ENCODE peak calls at places on chromosome 21, in nine cellular contexts. B is mesendoderm, C is mammary epithelial cell, S is GM23248, Z is neural progenitor cell, P is fibroblast of lung, N is adipocyte, W is K562, H is colonic mucosa. X is an unnamed sample.

GRCh38 chr21:40129809-40130208 is 262.6 kb downstream of the PCP4 start:
- DNase-seq in W (no peak), P (no peak), B (no peak), N (no peak), H (no peak), Z (no peak), S (no peak), C (no peak), X (no peak)

GRCh38 chr21:33977721-33978369 is 62.2 kb upstream of the ATP5PO start:
- DNase-seq in S (no peak), H (peak; percentile 11), N (no peak), Z (no peak), W (no peak), C (no peak), P (no peak), B (no peak), X (no peak)

GRCh38 chr21:41767606-41768370 is 936 bp upstream of the RIPK4 start:
- DNase-seq in N (peak; percentile 52), C (peak; percentile 69), B (no peak), S (peak; percentile 69), Z (peak; percentile 71), H (no peak), P (no peak), W (no peak), X (no peak)

GRCh38 chr21:31117046-31117916 is 79.0 kb upstream of the KRTAP19-8 start:
- DNase-seq in C (peak; percentile 73), B (peak; percentile 78), H (no peak), W (no peak), N (peak; percentile 77), P (peak; percentile 81), S (peak; percentile 95), Z (no peak), X (peak; percentile 86)

GRCh38 chr21:15064576-15065380 is at the start of gene NRIP1:
- DNase-seq in H (peak; percentile 90), Z (peak; percentile 91), P (peak; percentile 92), C (peak; percentile 90), B (peak; percentile 94), W (peak; percentile 77), S (peak; percentile 96), N (peak; percentile 96), X (peak; percentile 85)

GRCh38 chr21:18725653-18726052 is 322.1 kb upstream of the TMPRSS15 start:
- DNase-seq in H (no peak), N (no peak), Z (peak; percentile 9), P (no peak), C (no peak), B (peak; percentile 54), S (no peak), W (no peak), X (no peak)

GRCh38 chr21:33843216-33843615 is 72.4 kb downstream of the ATP5PO start:
- DNase-seq in W (no peak), C (no peak), H (no peak), S (no peak), N (no peak), Z (no peak), P (no peak), B (no peak), X (no peak)

GRCh38 chr21:26098758-26099157 is 71.8 kb downstream of the APP start:
- DNase-seq in S (peak; percentile 60), B (peak; percentile 77), Z (no peak), H (no peak), W (no peak), N (no peak), P (peak; percentile 28), C (peak; percentile 69), X (no peak)

GRCh38 chr21:35336534-35336933 is 287.4 kb upstream of the RUNX1 start:
- DNase-seq in P (no peak), S (peak; percentile 42), N (peak; percentile 21), H (no peak), C (no peak), W (peak; percentile 39), Z (no peak), B (no peak), X (no peak)

GRCh38 chr21:16534408-16535099 is 804.8 kb downstream of the USP25 start:
- DNase-seq in P (peak; percentile 87), C (peak; percentile 35), W (no peak), H (peak; percentile 27), B (no peak), N (no peak), S (peak; percentile 76), Z (no peak), X (peak; percentile 85)

GRCh38 chr21:42616366-42617340 is 36.8 kb upstream of the PDE9A start:
- DNase-seq in Z (no peak), P (no peak), B (peak; percentile 11), N (no peak), C (peak; percentile 12), S (no peak), H (no peak), W (no peak), X (no peak)

GRCh38 chr21:34986561-34987533 is 62.3 kb downstream of the RUNX1 start:
- DNase-seq in B (peak; percentile 53), P (peak; percentile 62), H (no peak), N (peak; percentile 55), S (peak; percentile 67), Z (peak; percentile 55), C (peak; percentile 95), W (no peak), X (peak; percentile 97)

GRCh38 chr21:33569986-33570385 is 18.5 kb downstream of the DONSON start:
- DNase-seq in H (no peak), W (no peak), C (no peak), B (no peak), P (no peak), N (no peak), Z (no peak), S (no peak), X (no peak)

GRCh38 chr21:44532165-44532564 is 7.8 kb downstream of the KRTAP10-1 start:
- DNase-seq in H (no peak), C (no peak), B (no peak), W (no peak), N (no peak), Z (no peak), P (no peak), S (no peak), X (no peak)

GRCh38 chr21:44533121-44533890 is 6.7 kb downstream of the KRTAP10-1 start:
- DNase-seq in N (no peak), Z (no peak), H (no peak), W (no peak), C (no peak), P (no peak), S (no peak), B (no peak), X (no peak)

GRCh38 chr21:44531606-44532128 is 8.3 kb downstream of the KRTAP10-1 start:
- DNase-seq in P (no peak), W (no peak), H (no peak), S (no peak), B (no peak), C (no peak), N (no peak), Z (no peak), X (no peak)

GRCh38 chr21:44533891-44534627 is 5.9 kb downstream of the KRTAP10-1 start:
- DNase-seq in H (no peak), C (no peak), B (no peak), S (no peak), Z (no peak), P (no peak), W (peak; percentile 78), N (no peak), X (no peak)

DNA sequence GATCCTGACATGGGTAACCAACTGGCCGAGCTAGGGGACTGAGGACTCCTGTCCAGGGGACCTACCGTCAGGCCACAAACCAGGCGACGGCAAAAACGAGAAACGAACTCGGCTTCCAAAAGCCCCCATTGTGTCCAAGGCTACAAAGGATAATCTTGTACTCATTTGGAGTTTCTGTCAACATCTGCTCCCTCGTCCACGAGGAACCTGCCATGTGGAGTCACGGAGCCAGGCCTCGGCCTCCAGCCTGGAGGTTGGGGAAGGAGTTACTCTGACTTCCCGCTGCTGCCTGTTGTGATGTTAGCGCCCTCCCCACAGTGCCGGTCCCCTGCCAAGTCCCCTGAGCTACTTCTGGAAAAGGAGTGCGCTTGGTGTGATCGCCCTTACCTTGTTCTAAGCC is 7.3 kb downstream of the KRTAP10-1 start:
- DNase-seq in B (no peak), C (no peak), W (no peak), P (no peak), Z (no peak), N (no peak), H (no peak), S (no peak), X (no peak)
- H3K27me3 ChIP-seq in B (no peaks in the 10 kb centered on the region), C (no peaks in the 10 kb centered on the region), W (peaks cover 58% of the 10 kb centered on the region), P (no peaks in the 10 kb centered on the region), Z (no peaks in the 10 kb centered on the region), N (peaks cover 12% of the 10 kb centered on the region), H (no peaks in the 10 kb centered on the region), S (no peaks in the 10 kb centered on the region), X (no peaks in the 10 kb centered on the region)

GRCh38 chr21:45306453-45306831 is 18.7 kb upstream of the POFUT2 start:
- DNase-seq in C (no peak), B (no peak), P (no peak), S (no peak), N (no peak), H (no peak), W (no peak), Z (no peak), X (no peak)
- H3K9ac ChIP-seq in C (no peak overlapping the region), B (no peak overlapping the region), P (peak overlapping the region; percentile 70), S (peak overlapping the region; percentile 68), N (peak overlapping the region; percentile 63), H (no peak overlapping the region), W (no peak overlapping the region), Z (no peak overlapping the region), X (peak overlapping the region; percentile 77)

DNA sequence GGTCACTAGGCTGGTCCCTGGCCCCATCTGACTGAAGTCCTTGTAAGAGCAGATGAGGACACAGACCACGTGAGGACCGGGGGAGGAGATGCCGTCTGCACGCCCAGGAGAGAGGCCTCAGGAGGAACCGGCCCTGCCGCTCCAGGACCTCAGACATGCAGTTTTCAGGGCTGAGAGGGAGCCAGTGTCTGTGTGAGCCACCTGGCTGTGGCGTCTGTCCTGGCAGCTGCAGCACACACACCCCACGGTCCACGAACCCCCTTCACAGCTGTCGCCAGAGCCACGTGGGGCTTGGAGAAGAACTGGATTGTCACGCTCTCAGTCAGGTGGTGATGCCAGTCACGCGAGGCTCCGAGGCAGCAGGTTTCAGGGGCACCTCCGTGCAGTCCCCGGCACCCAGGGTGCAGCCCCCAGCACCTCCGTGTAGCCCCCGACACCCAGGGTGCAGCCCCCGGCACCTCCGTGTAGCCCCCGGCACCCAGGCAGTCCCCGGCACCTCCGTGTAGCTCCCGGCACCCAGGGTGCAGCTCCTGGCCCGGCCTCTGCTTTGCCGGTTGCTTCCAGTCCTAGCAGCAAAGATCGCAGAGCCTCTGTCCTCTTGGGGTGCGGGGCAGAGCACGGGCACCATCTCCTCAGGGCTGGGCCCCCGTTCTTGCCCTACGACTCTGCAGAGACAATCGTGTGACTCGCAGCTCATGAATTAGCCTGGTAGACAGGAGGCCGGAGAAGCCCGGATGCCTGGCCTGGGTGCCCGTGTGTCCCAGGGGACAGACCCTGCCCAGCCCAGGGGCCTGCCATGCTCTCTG is 19.0 kb upstream of the SUMO3 start:
- DNase-seq in N (peak; percentile 17), Z (no peak), B (peak; percentile 40), W (peak; percentile 47), H (no peak), S (peak; percentile 77), C (peak; percentile 32), P (peak; percentile 6), X (no peak)
- H3K27me3 ChIP-seq in N (peaks cover 7% of the 10 kb centered on the region), Z (no peaks in the 10 kb centered on the region), B (no peaks in the 10 kb centered on the region), W (peaks cover 23% of the 10 kb centered on the region), H (no peaks in the 10 kb centered on the region), S (peaks cover 4% of the 10 kb centered on the region), C (no peaks in the 10 kb centered on the region), P (no peaks in the 10 kb centered on the region), X (no peaks in the 10 kb centered on the region)

DNA sequence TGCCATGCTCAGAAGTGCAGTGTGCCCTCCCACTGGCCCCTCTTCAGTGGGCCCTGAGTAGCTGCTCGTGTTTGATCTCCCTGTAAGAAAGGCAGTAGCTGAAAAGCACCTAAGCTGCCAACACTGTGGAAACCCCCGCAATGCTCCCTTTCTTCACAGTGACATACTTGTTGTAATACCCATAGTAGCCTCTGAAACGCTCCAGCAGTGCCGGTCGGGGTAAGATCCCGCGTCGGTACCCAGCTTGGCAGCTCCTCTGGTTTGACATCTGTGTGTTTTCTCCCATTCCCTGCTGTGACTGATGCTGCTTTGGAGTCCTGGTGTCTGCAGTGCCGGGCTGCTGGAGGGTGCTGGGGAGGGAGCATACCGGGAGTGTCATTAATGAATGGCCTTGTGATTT is 3.6 kb downstream of the CHAF1B start:
- DNase-seq in P (peak; percentile 35), Z (peak; percentile 65), W (no peak), H (no peak), C (peak; percentile 37), S (peak; percentile 35), B (peak; percentile 80), N (peak; percentile 29), X (peak; percentile 65)
- H3K9ac ChIP-seq in P (no peak overlapping the region), Z (no peak overlapping the region), W (peak overlapping the region; percentile 68), H (no peak overlapping the region), C (no peak overlapping the region), S (no peak overlapping the region), B (no peak overlapping the region), N (no peak overlapping the region), X (peak overlapping the region; percentile 3)

X was measured in astrocyte.